ENCODE peak calls at places on chromosome 13, in five cellular contexts. L is esophagus muscularis mucosa, Q is stomach, Z is spleen, T is HepG2. W is an unnamed sample.

GRCh38 chr13:43159007-43159406 is 135.6 kb downstream of the DNAJC15 start:
- DNase-seq in Z (no peak), Q (no peak), L (peak; percentile 31), T (no peak), W (no peak)

GRCh38 chr13:42497798-42498197 is 76.2 kb upstream of the TNFSF11 start:
- DNase-seq in Q (no peak), T (no peak), L (no peak), Z (no peak), W (no peak)

GRCh38 chr13:93116809-93117208 is 109.8 kb upstream of the GPC6 start:
- DNase-seq in Q (no peak), Z (no peak), L (no peak), T (peak; percentile 4), W (no peak)

GRCh38 chr13:41139296-41139966 is 6.8 kb upstream of the KBTBD6 start:
- DNase-seq in Z (no peak), L (no peak), T (no peak), Q (no peak), W (no peak)

GRCh38 chr13:29969286-29969685 is 118.9 kb upstream of the UBL3 start:
- DNase-seq in L (no peak), Q (no peak), Z (no peak), T (no peak), W (no peak)

GRCh38 chr13:45295536-45295935 is 45.4 kb downstream of the TPT1 start:
- DNase-seq in T (no peak), Z (no peak), L (no peak), Q (no peak), W (no peak)

GRCh38 chr13:98174995-98175394 is 2.1 kb downstream of the RNF113B start:
- DNase-seq in Z (no peak), Q (no peak), L (no peak), T (no peak), W (no peak)

GRCh38 chr13:85314686-85315085 is 484.5 kb downstream of the SLITRK6 start:
- DNase-seq in T (no peak), L (no peak), Q (no peak), Z (no peak), W (no peak)

GRCh38 chr13:75968103-75968838 is 332.1 kb downstream of the LMO7 start:
- DNase-seq in T (no peak), Q (no peak), Z (no peak), L (no peak), W (no peak)

GRCh38 chr13:109743706-109744453 is 42.5 kb downstream of the IRS2 start:
- DNase-seq in Q (no peak), L (peak; percentile 89), T (no peak), Z (no peak), W (no peak)

GRCh38 chr13:101640797-101641400 is 188.4 kb downstream of the ITGBL1 start:
- DNase-seq in L (no peak), Q (no peak), Z (no peak), T (no peak), W (no peak)

GRCh38 chr13:71979616-71980015 is 112.6 kb upstream of the DACH1 start:
- DNase-seq in Z (no peak), Q (no peak), L (no peak), T (peak; percentile 4), W (no peak)

GRCh38 chr13:45626731-45627374 is 11.3 kb upstream of the ERICH6B start:
- DNase-seq in Z (no peak), L (peak; percentile 14), Q (no peak), T (no peak), W (no peak)

GRCh38 chr13:85632526-85633215 is 166.5 kb downstream of the SLITRK6 start:
- DNase-seq in Q (no peak), Z (no peak), L (no peak), T (no peak), W (no peak)

GRCh38 chr13:73060251-73061160 is 1.7 kb downstream of the KLF5 start:
- DNase-seq in L (no peak), Q (no peak), T (no peak), Z (peak; percentile 74), W (no peak)

GRCh38 chr13:50731400-50731799 is 112.1 kb downstream of the DLEU7 start:
- DNase-seq in L (no peak), T (no peak), Q (no peak), Z (no peak), W (no peak)

GRCh38 chr13:101231751-101232428 is 184.4 kb downstream of the NALCN start:
- DNase-seq in L (no peak), Z (no peak), T (no peak), Q (no peak), W (no peak)

GRCh38 chr13:48505597-48506091 is 27.2 kb downstream of the RCBTB2 start:
- DNase-seq in Z (no peak), Q (no peak), T (no peak), L (no peak), W (no peak)

GRCh38 chr13:74136089-74136658 is 2.0 kb upstream of the KLF12 start:
- DNase-seq in T (no peak), L (peak; percentile 92), Z (peak; percentile 86), Q (peak; percentile 28), W (peak; percentile 71)

DNA sequence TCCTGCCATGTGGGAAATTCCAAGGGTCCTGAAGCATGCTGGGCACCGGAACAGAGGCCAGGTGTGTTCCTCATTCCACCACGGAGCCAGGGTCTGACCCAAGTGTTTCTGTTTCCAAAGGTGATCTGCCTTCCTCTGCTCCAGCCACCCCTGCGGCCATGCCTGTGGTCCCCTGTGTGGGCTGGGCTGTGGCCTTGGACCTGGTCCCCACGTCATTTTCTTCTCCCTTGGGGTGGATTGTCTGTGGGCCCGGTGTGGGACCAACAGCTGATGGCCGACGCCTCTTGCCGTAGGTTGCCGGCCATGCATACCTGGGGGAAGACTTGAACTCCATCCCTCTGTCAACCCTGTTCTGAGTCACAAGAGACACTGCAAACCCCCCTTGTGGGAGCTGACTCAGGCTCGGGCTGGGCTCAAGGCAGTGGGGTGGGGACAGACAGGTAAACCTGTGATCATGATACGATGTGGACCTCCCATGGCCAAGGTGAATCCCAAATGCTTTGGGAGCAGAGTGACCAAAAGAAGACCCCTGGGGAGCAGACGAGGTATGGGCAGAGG is 35.0 kb downstream of the ATP11A start:
- DNase-seq in L (no peak), T (no peak), Q (no peak), Z (peak; percentile 43), W (peak; percentile 34)
- H3K4me3 ChIP-seq in L (no peak overlapping the region), T (no peak overlapping the region), Q (no peak overlapping the region), Z (no peak overlapping the region), W (no peak overlapping the region)

DNA sequence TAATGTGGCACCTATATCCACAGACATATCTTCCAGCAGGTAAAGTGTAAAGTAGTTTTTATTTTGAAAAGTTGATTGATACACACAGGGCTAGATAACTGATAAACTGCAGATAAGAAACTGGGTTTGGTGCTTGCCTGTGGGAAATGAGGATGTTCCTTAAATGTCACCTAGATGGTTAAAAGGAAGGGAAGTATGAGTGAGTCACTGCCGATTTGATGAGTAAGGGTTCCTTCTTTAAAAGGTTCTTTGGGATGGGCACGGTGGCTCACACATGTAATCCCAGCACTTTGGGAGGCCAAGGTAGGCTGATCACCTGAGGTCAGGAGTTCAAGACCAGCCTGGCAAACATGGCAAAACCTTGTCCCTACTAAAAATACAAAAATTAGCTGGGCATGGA is 73.8 kb upstream of the FRY start:
- DNase-seq in Z (no peak), T (no peak), Q (no peak), L (no peak), W (no peak)
- TF ChIP-seq POLR2A in Z (no peak), T (no peak), Q (no peak), L (no peak), W (no peak)

GRCh38 chr13:77026255-77026782 is 640 bp downstream of the FBXL3 start:
- DNase-seq in Z (peak; percentile 96), T (peak; percentile 63), Q (peak; percentile 89), L (peak; percentile 94), W (peak; percentile 90)
- H3K4me1 ChIP-seq in Z (peaks cover 43% of the 10 kb centered on the region), T (peaks cover 48% of the 10 kb centered on the region), Q (peaks cover 25% of the 10 kb centered on the region), L (peaks cover 56% of the 10 kb centered on the region), W (peaks cover 51% of the 10 kb centered on the region)

GRCh38 chr13:110812869-110813645 is 99.6 kb downstream of the ING1 start:
- DNase-seq in Q (no peak), T (no peak), L (no peak), Z (no peak), W (no peak)

GRCh38 chr13:110811008-110811720 is 97.7 kb downstream of the ING1 start:
- DNase-seq in Q (no peak), L (no peak), T (no peak), Z (no peak), W (no peak)

GRCh38 chr13:110813646-110814624 is 100.4 kb downstream of the ING1 start:
- DNase-seq in Q (no peak), Z (no peak), L (no peak), T (no peak), W (no peak)

GRCh38 chr13:110811751-110812110 is 98.2 kb downstream of the ING1 start:
- DNase-seq in Q (no peak), L (no peak), T (no peak), Z (no peak), W (no peak)

GRCh38 chr13:110812111-110812868 is 98.8 kb downstream of the ING1 start:
- DNase-seq in Q (no peak), L (no peak), Z (no peak), T (no peak), W (no peak)
- H3K4me3 ChIP-seq in Q (peak overlapping the region; percentile 18), L (peak overlapping the region; percentile 33), Z (peak overlapping the region; percentile 6), T (no peak overlapping the region), W (peak overlapping the region; percentile 25)

GRCh38 chr13:49667773-49668172 is 23.5 kb downstream of the EBPL start:
- DNase-seq in T (no peak), Q (no peak), L (no peak), Z (no peak), W (no peak)

GRCh38 chr13:49670828-49671227 is 20.5 kb downstream of the EBPL start:
- DNase-seq in L (no peak), Q (no peak), T (no peak), Z (no peak), W (no peak)

GRCh38 chr13:49664606-49665005 is 26.7 kb downstream of the EBPL start:
- DNase-seq in L (no peak), Q (no peak), Z (no peak), T (no peak), W (no peak)

DNA sequence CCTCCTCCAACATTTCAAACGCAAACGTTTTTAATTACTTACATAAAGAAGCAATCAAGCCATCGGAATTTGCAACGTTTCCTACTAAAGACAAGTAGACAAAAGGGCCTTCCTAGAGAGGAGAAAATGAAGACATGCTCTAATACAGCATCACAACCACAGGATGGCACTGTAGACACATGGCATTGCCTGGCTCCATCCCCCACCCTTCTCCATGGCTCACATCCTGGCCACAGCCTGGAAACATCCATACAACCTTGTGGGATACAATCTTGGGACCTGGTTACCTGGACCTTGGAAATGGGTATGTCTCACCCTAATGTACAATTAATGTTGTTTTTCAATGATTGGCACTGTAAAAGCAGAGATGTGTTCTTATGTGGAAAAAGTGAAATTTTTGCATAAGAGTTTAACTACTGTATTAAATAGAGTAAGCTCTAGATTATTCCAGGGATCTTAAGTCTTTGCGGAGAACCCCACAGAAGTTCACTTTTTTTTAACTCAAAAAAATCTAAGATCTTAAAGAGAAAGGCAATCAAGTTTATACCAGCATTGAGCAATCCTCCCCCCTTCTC is 21.5 kb downstream of the EBPL start:
- DNase-seq in Q (peak; percentile 64), T (peak; percentile 60), Z (no peak), L (no peak), W (peak; percentile 73)
- TF ChIP-seq POLR2A in Q (no peak), T (no peak), Z (no peak), L (no peak), W (no peak)

W was measured in sigmoid colon.